ENCODE peak calls at places on chromosomes 16 and 17, in six cellular contexts. A, B, G, S, Q and I are unnamed samples.

GRCh38 chr16:2610781-2611498 is 71.4 kb upstream of the KCTD5 start:
- DNase-seq in Q (no peak), B (no peak), G (no peak), A (no peak), S (no peak), I (no peak)

GRCh38 chr17:488993-489757 is 136.6 kb upstream of the RPH3AL start:
- DNase-seq in Q (no peak), G (no peak), S (no peak), B (peak; percentile 51), A (no peak), I (no peak)

GRCh38 chr16:82456683-82457082 is 170.1 kb upstream of the CDH13 start:
- DNase-seq in A (no peak), Q (peak; percentile 53), S (no peak), B (peak; percentile 48), G (no peak), I (no peak)

GRCh38 chr16:89422527-89422904 is 67.8 kb downstream of the ANKRD11 start:
- DNase-seq in G (no peak), Q (no peak), B (no peak), S (no peak), A (no peak), I (no peak)

GRCh38 chr16:14405611-14406537 is 224.2 kb downstream of the PARN start:
- DNase-seq in Q (peak; percentile 71), S (no peak), B (peak; percentile 20), G (no peak), A (no peak), I (no peak)

GRCh38 chr17:83036666-83037065 is 42.7 kb upstream of the METRNL start:
- DNase-seq in A (no peak), S (no peak), Q (no peak), G (no peak), B (no peak), I (no peak)

GRCh38 chr16:50628156-50628802 is 52.8 kb downstream of the SNX20 start:
- DNase-seq in A (no peak), Q (no peak), B (no peak), S (no peak), G (no peak), I (no peak)

GRCh38 chr16:81429045-81429521 is 15.5 kb upstream of the CMIP start:
- DNase-seq in G (no peak), B (no peak), A (no peak), Q (peak; percentile 53), S (no peak), I (no peak)

GRCh38 chr17:39927928-39928867 is 666 bp downstream of the LRRC3C start:
- DNase-seq in G (no peak), A (no peak), Q (peak; percentile 46), B (no peak), S (no peak), I (no peak)

GRCh38 chr17:68457168-68457538 is at the start of gene WIPI1:
- DNase-seq in A (no peak), B (no peak), S (no peak), G (no peak), Q (peak; percentile 58), I (no peak)

GRCh38 chr16:23505942-23506605 is 4.2 kb downstream of the GGA2 start:
- DNase-seq in A (no peak), S (no peak), B (no peak), G (no peak), Q (no peak), I (no peak)

GRCh38 chr16:83473926-83474660 is 333.7 kb upstream of the HSBP1 start:
- DNase-seq in Q (no peak), B (no peak), S (no peak), A (no peak), G (no peak), I (no peak)

GRCh38 chr17:3885970-3886369 is 6.9 kb downstream of the CAMKK1 start:
- DNase-seq in S (no peak), G (no peak), B (no peak), A (no peak), Q (no peak), I (no peak)

GRCh38 chr16:8763083-8763482 is 34.4 kb downstream of the TMEM186 start:
- DNase-seq in S (no peak), B (no peak), G (no peak), A (no peak), Q (no peak), I (no peak)

GRCh38 chr17:49496183-49496865 is 1.2 kb downstream of the NGFR start:
- DNase-seq in S (no peak), Q (peak; percentile 78), A (peak; percentile 68), B (peak; percentile 80), G (no peak), I (peak; percentile 35)

GRCh38 chr17:43914451-43914850 is 7.1 kb upstream of the MPP2 start:
- DNase-seq in B (no peak), Q (no peak), S (no peak), A (no peak), G (no peak), I (no peak)

GRCh38 chr16:57723170-57723569 is 12.4 kb upstream of the KATNB1 start:
- DNase-seq in B (no peak), Q (no peak), A (no peak), G (no peak), S (no peak), I (no peak)

GRCh38 chr17:59601130-59601529 is 18.6 kb upstream of the CLTC start:
- DNase-seq in A (no peak), B (no peak), G (no peak), S (no peak), Q (no peak), I (no peak)

GRCh38 chr16:72836985-72837384 is 210.9 kb downstream of the ZFHX3 start:
- DNase-seq in G (no peak), Q (no peak), B (no peak), A (no peak), S (no peak), I (no peak)

GRCh38 chr17:71460943-71461342 is 659.9 kb upstream of the SOX9 start:
- DNase-seq in G (no peak), S (no peak), B (no peak), A (no peak), Q (peak; percentile 34), I (no peak)

GRCh38 chr17:49567871-49568694 is 7.6 kb upstream of the NXPH3 start:
- DNase-seq in B (peak; percentile 79), G (peak; percentile 23), Q (peak; percentile 90), S (no peak), A (peak; percentile 63), I (peak; percentile 73)

GRCh38 chr17:77959926-77960521 is 1.5 kb downstream of the TNRC6C start:
- DNase-seq in G (no peak), S (no peak), B (peak; percentile 29), A (no peak), Q (no peak), I (no peak)

GRCh38 chr16:75272097-75272548 is 20.7 kb upstream of the BCAR1 start:
- DNase-seq in Q (no peak), A (no peak), S (no peak), G (peak; percentile 6), B (no peak), I (no peak)

GRCh38 chr16:79334127-79334526 is 266.4 kb downstream of the MAF start:
- DNase-seq in S (no peak), Q (peak; percentile 20), G (no peak), A (no peak), B (no peak), I (no peak)

GRCh38 chr16:88763502-88764053 is 21.4 kb downstream of the PIEZO1 start:
- DNase-seq in G (no peak), S (no peak), B (peak; percentile 80), A (no peak), Q (no peak), I (no peak)